ENCODE peak calls at places on chromosomes 2 and 18, in six cellular contexts. W, U, E, Q, X and L are unnamed samples. For H3K4me1, the result is how much of the 10 kb centered on the place peaks cover.

GRCh38 chr18:22166070-22166972 is 3.1 kb upstream of the GATA6 start:
- DNase-seq in E (no peak), Q (no peak), W (no peak), U (no peak), X (no peak), L (peak)

GRCh38 chr2:56613917-56614316 is 430.1 kb downstream of the CCDC85A start:
- DNase-seq in W (no peak), E (no peak), Q (no peak), X (no peak), U (no peak), L (no peak)

GRCh38 chr2:59236723-59237122 is 995.6 kb upstream of the FANCL start:
- DNase-seq in X (no peak), W (no peak), E (no peak), Q (no peak), U (no peak), L (peak)

GRCh38 chr2:233556756-233557736 is 9.5 kb downstream of the USP40 start:
- DNase-seq in Q (no peak), W (no peak), E (peak), X (no peak), U (no peak), L (peak)

GRCh38 chr2:204900487-204900886 is 355.2 kb downstream of the PARD3B start:
- DNase-seq in Q (no peak), E (no peak), U (no peak), W (no peak), X (no peak), L (no peak)

GRCh38 chr18:60019463-60019840 is 119.7 kb downstream of the PMAIP1 start:
- DNase-seq in X (no peak), W (no peak), E (peak), U (no peak), Q (peak), L (peak)

GRCh38 chr2:239819974-239820555 is 205.1 kb downstream of the NDUFA10 start:
- DNase-seq in W (peak), U (no peak), Q (no peak), E (no peak), X (no peak), L (no peak)

GRCh38 chr2:134201559-134201958 is 52.3 kb upstream of the MGAT5 start:
- DNase-seq in W (no peak), U (no peak), Q (no peak), E (no peak), X (no peak), L (no peak)

GRCh38 chr2:217950401-217950871 is 52.4 kb downstream of the TNS1 start:
- DNase-seq in X (no peak), U (no peak), E (no peak), Q (no peak), W (no peak), L (no peak)

GRCh38 chr2:44930274-44930826 is 11.2 kb upstream of the SIX3 start:
- DNase-seq in U (no peak), E (no peak), W (peak), Q (no peak), X (no peak), L (no peak)

GRCh38 chr2:46846454-46846990 is 69.1 kb downstream of the MCFD2 start:
- DNase-seq in U (no peak), E (no peak), X (no peak), W (no peak), Q (no peak), L (no peak)

GRCh38 chr2:70104231-70105111 is 17.2 kb downstream of the PCBP1 start:
- DNase-seq in Q (no peak), E (peak), W (no peak), X (no peak), U (no peak), L (peak)

GRCh38 chr2:190180313-190181065 is 118.0 kb upstream of the MSTN start:
- DNase-seq in W (peak), U (peak), E (no peak), Q (peak), X (peak), L (peak)

GRCh38 chr2:197163755-197164753 is 146.5 kb downstream of the ANKRD44 start:
- DNase-seq in X (peak), U (peak), Q (no peak), E (no peak), W (peak), L (no peak)

GRCh38 chr2:67165141-67165990 is 231.8 kb upstream of the ETAA1 start:
- DNase-seq in X (no peak), E (no peak), W (no peak), U (no peak), Q (no peak), L (peak)

GRCh38 chr2:210086292-210086691 is 83.9 kb downstream of the RPE start:
- DNase-seq in Q (no peak), E (peak), X (no peak), U (no peak), W (no peak), L (no peak)

GRCh38 chr2:27092696-27093429 is 6.3 kb downstream of the KHK start:
- DNase-seq in X (no peak), Q (no peak), E (no peak), W (no peak), U (no peak), L (no peak)

GRCh38 chr2:136110528-136110927 is 7.4 kb downstream of the CXCR4 start:
- DNase-seq in X (no peak), E (no peak), Q (no peak), U (no peak), W (no peak), L (no peak)

GRCh38 chr2:165198181-165198580 is 5.7 kb downstream of the SCN3A start:
- DNase-seq in Q (no peak), W (no peak), E (no peak), X (no peak), U (no peak), L (no peak)

GRCh38 chr2:158464426-158465281 is 7.9 kb downstream of the PKP4 start:
- DNase-seq in X (no peak), E (peak), Q (no peak), U (no peak), W (no peak), L (peak)

GRCh38 chr18:34222396-34223163 is 2.1 kb downstream of the NOL4 start:
- DNase-seq in X (no peak), W (peak), E (no peak), Q (no peak), U (no peak), L (peak)

GRCh38 chr2:85920810-85921545 is 32.2 kb upstream of the ST3GAL5 start:
- DNase-seq in Q (no peak), X (no peak), E (peak), W (no peak), U (no peak), L (peak)

GRCh38 chr2:75512455-75513212 is 48.1 kb downstream of the EVA1A start:
- DNase-seq in E (no peak), W (no peak), U (no peak), Q (no peak), X (no peak), L (no peak)

GRCh38 chr2:113167115-113167932 is 6.4 kb upstream of the PSD4 start:
- DNase-seq in E (no peak), X (no peak), W (no peak), U (no peak), Q (no peak), L (no peak)

GRCh38 chr18:12287684-12288405 is 20.2 kb upstream of the TUBB6 start:
- DNase-seq in U (no peak), X (no peak), W (peak), E (peak), Q (peak), L (peak)

GRCh38 chr18:73214970-73215369 is 347.2 kb upstream of the NETO1 start:
- DNase-seq in W (no peak), E (no peak), X (no peak), U (no peak), Q (no peak), L (no peak)

GRCh38 chr18:11183621-11184020 is 34.3 kb upstream of the PIEZO2 start:
- DNase-seq in W (no peak), U (no peak), X (no peak), Q (no peak), E (peak), L (no peak)

GRCh38 chr2:8094571-8094970 is 587.3 kb upstream of the ID2 start:
- DNase-seq in W (no peak), Q (peak), X (no peak), E (no peak), U (no peak), L (peak)

GRCh38 chr18:42508683-42509347 is 553.8 kb downstream of the PIK3C3 start:
- DNase-seq in E (no peak), U (no peak), W (no peak), X (no peak), Q (no peak), L (no peak)

GRCh38 chr18:62637807-62638687 is 77.3 kb upstream of the PHLPP1 start:
- DNase-seq in X (no peak), Q (peak), W (peak), U (peak), E (peak), L (peak)

GRCh38 chr2:7694066-7695000 is 777.1 kb downstream of the RNF144A start:
- DNase-seq in X (no peak), Q (no peak), E (no peak), U (no peak), W (no peak), L (no peak)

GRCh38 chr2:135820003-135820618 is 16.9 kb downstream of the LCT start:
- DNase-seq in W (no peak), Q (no peak), U (no peak), E (peak), X (no peak), L (no peak)

GRCh38 chr2:127063701-127064590 is 43.0 kb downstream of the BIN1 start:
- DNase-seq in E (no peak), Q (no peak), X (no peak), U (no peak), W (no peak), L (no peak)

GRCh38 chr18:31685097-31686082 is 1.0 kb upstream of the B4GALT6 start:
- DNase-seq in E (peak), U (peak), Q (peak), W (peak), X (peak), L (peak)

DNA sequence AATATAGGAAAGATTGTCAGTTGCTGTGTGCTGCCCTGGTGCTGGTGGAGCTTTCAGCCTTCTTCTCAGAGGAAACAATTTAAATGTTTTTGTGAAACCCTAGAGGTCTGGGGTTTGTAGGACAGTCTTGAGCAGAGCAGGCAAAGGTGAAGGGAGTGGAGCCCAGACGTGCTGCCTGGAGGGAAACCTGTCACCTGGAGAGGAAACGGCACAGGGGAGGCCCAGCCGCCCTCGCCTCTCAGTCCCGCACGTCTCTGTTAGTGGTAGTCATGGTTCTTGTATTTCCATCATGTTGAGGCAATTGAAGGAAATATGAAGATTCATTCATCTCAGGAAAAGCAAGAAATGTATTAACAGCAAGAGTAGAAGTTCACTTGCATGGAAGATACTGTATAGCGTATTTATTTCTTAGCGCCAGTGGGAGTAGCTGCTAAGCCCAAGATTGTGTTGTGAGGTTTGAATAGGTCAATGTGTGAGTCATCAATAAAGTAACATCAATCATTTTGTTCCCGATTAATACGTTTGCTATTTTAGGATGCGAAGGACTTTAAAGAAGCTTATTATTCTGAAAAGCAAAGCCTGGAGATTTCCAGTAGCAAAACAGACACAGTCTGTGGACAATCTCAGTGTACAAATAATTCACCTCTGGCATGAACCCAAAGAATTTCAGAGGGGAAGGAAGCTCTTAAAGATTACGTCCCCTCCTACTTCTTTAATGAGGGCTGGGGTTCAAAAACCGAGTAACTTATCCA is 70.4 kb downstream of the LRRFIP1 start:
- DNase-seq in E (no peak), U (no peak), X (no peak), W (peak), Q (peak), L (peak)
- H3K4me1 ChIP-seq in E (half or more), U (under half), X (under half), W (under half), Q (half or more), L (half or more)

DNA sequence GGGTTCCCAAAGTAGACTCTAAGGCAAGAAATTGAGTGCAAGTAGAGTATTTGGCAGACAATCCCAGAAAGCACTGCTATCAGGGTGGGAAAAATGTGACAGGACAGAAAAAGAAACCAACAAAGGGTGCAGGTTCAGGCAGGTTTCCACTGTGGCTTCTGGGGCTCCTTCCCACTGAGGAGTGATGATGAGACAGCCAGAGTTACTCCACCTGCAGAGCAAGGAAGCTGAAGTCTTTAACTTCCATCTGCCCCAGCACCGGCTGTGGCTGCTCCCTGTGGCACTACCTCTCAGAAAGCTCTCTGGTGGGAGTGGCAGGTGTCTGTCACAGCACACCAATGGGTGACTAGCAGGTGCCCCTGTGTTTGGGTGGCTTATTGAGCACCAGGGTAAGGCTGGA is 37.6 kb upstream of the ACKR3 start:
- DNase-seq in E (no peak), W (no peak), X (no peak), Q (no peak), U (no peak), L (no peak)
- H3K14ac ChIP-seq in E (no peak), W (no peak), X (no peak), Q (no peak), U (no peak), L (no peak)

GRCh38 chr18:75314117-75314516 is 103.5 kb downstream of the TSHZ1 start:
- DNase-seq in U (no peak), E (no peak), W (no peak), X (no peak), Q (no peak), L (no peak)

GRCh38 chr18:75317723-75318122 is 107.1 kb downstream of the TSHZ1 start:
- DNase-seq in E (no peak), W (no peak), Q (no peak), U (no peak), X (no peak), L (no peak)

GRCh38 chr18:75316826-75317225 is 106.2 kb downstream of the TSHZ1 start:
- DNase-seq in X (no peak), E (no peak), W (no peak), Q (no peak), U (no peak), L (no peak)

GRCh38 chr18:75317300-75317699 is 106.7 kb downstream of the TSHZ1 start:
- DNase-seq in Q (no peak), E (no peak), U (no peak), X (no peak), W (no peak), L (no peak)

DNA sequence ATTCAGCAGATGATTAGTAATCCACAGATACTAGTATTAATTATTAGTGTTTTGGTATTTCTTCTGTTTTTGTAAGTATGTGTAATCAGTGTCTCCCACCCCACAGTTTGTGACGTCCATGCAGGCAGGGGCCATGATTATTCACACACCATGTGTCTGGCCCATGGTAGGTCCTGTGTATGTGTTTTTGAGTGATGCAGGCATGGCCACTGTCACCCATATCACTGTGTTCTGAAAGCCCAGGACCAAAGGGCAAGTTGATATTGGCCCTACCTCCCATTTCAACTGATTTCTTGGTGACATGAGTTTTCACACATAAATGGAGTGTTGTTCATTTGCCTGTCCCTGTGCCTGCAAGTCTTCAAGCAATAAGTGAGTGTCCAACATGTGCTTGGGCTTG is 104.0 kb downstream of the TSHZ1 start:
- DNase-seq in W (no peak), U (no peak), E (no peak), X (no peak), Q (no peak), L (no peak)
- H3K4me1 ChIP-seq in W (under half), U (under half), E (under half), X (under half), Q (under half), L (under half)

DNA sequence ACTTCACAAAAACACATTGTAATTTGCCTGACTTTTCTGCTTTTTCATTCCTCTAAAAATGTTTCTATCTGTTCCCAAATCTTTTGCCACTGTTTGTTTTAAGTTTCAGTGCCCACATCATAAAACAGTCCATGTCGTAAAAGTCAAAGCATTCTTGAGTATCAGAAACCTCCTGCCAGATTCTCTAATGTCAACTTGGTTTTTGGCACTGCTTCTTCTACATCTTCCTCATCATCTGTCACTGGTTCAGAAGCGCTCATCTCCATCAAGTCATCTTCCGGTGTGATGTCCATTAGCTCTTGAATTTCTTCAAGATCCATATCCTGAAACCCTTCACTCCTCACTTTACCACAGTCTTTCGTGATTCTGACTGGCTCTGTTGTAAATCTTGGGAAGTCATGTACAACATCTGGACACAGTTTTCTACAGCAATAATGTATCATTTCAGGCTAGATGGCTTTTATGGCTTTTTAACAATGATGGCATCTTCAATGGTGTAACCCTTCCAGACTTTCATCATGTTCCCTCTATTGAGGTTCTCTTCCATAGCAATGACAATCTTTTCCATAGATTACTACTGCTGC is 19.6 kb downstream of the CUL3 start:
- DNase-seq in W (no peak), E (no peak), U (no peak), Q (no peak), X (no peak), L (no peak)
- H3K14ac ChIP-seq in W (no peak), E (no peak), U (no peak), Q (no peak), X (no peak), L (no peak)